ENCODE peak calls at places on chromosomes 11 and 22, in seven cellular contexts. T is mesenchymal stem cell, S is neuronal stem cell, M is H9, U is H1, N is mesendoderm, V is trophoblast cell. L is an unnamed sample.

GRCh38 chr11:85867751-85868150 is 12.6 kb downstream of the CCDC83 start:
- DNase-seq in T (peak; percentile 50), S (no peak), M (no peak), U (no peak), N (no peak), V (no peak), L (peak; percentile 57)

GRCh38 chr11:629237-629583 is 2.2 kb upstream of the SCT start:
- DNase-seq in T (no peak), S (no peak), M (no peak), U (no peak), N (peak; percentile 50), V (no peak), L (no peak)

GRCh38 chr11:100780470-100780869 is 93.4 kb downstream of the ARHGAP42 start:
- DNase-seq in T (no peak), S (no peak), M (no peak), U (no peak), N (no peak), V (no peak), L (no peak)

GRCh38 chr11:93942176-93942575 is 79.0 kb upstream of the HEPHL1 start:
- DNase-seq in T (no peak), S (no peak), M (no peak), U (no peak), N (no peak), V (no peak), L (no peak)

GRCh38 chr11:124839051-124839971 is 25.9 kb upstream of the ROBO3 start:
- DNase-seq in T (no peak), S (no peak), M (peak; percentile 55), U (no peak), N (peak; percentile 21), V (no peak), L (no peak)

GRCh38 chr11:2460540-2461252 is 15.9 kb downstream of the KCNQ1 start:
- DNase-seq in T (no peak), S (no peak), M (no peak), U (no peak), N (no peak), V (no peak), L (no peak)

GRCh38 chr22:33438273-33438672 is 380.1 kb upstream of the SYN3 start:
- DNase-seq in T (peak; percentile 45), S (no peak), M (no peak), U (no peak), N (no peak), V (no peak), L (peak; percentile 89)

GRCh38 chr11:124898711-124899110 is 1.0 kb upstream of the ROBO4 start:
- DNase-seq in T (no peak), S (no peak), M (peak; percentile 51), U (no peak), N (peak; percentile 51), V (no peak), L (no peak)

GRCh38 chr22:39528080-39528661 is 4.4 kb downstream of the RPS19BP1 start:
- DNase-seq in T (peak; percentile 43), S (no peak), M (no peak), U (no peak), N (peak; percentile 74), V (peak; percentile 98), L (no peak)

GRCh38 chr11:78295991-78296930 is 107.5 kb downstream of the USP35 start:
- DNase-seq in T (peak; percentile 45), S (no peak), M (no peak), U (no peak), N (no peak), V (peak; percentile 91), L (peak; percentile 13)

GRCh38 chr22:29740216-29740615 is 20.4 kb downstream of the CABP7 start:
- DNase-seq in T (no peak), S (no peak), M (no peak), U (no peak), N (no peak), V (no peak), L (no peak)

GRCh38 chr11:112016088-112016764 is 9.0 kb upstream of the DLAT start:
- DNase-seq in T (peak; percentile 30), S (no peak), M (no peak), U (no peak), N (no peak), V (no peak), L (peak; percentile 24)

GRCh38 chr11:104033134-104033533 is 3.3 kb upstream of the DDI1 start:
- DNase-seq in T (peak; percentile 84), S (no peak), M (no peak), U (no peak), N (no peak), V (no peak), L (peak; percentile 97)

GRCh38 chr22:43066844-43067385 is 22.3 kb downstream of the TTLL1 start:
- DNase-seq in T (peak; percentile 77), S (no peak), M (no peak), U (no peak), N (no peak), V (no peak), L (peak; percentile 58)

GRCh38 chr22:29149841-29150555 is 55.7 kb upstream of the EMID1 start:
- DNase-seq in T (no peak), S (no peak), M (peak; percentile 22), U (no peak), N (no peak), V (no peak), L (no peak)

GRCh38 chr11:4626207-4627105 is 10.8 kb upstream of the OR51D1 start:
- DNase-seq in T (peak; percentile 67), S (peak; percentile 85), M (peak; percentile 75), U (no peak), N (peak; percentile 81), V (peak; percentile 63), L (peak; percentile 79)

GRCh38 chr11:60363542-60364525 is 14.5 kb upstream of the MS4A7 start:
- DNase-seq in T (peak; percentile 68), S (peak; percentile 72), M (peak; percentile 62), U (no peak), N (peak; percentile 76), V (peak; percentile 69), L (peak; percentile 25)

GRCh38 chr11:118295199-118295598 is 9.3 kb upstream of the CD3E start:
- DNase-seq in T (no peak), S (no peak), M (peak; percentile 45), U (no peak), N (no peak), V (no peak), L (no peak)
- H2AK5ac ChIP-seq in T (no peak overlapping the region), S (no peak overlapping the region), M (no peak overlapping the region), U (no peak overlapping the region), N (no peak overlapping the region), V (no peak overlapping the region), L (no peak overlapping the region)

DNA sequence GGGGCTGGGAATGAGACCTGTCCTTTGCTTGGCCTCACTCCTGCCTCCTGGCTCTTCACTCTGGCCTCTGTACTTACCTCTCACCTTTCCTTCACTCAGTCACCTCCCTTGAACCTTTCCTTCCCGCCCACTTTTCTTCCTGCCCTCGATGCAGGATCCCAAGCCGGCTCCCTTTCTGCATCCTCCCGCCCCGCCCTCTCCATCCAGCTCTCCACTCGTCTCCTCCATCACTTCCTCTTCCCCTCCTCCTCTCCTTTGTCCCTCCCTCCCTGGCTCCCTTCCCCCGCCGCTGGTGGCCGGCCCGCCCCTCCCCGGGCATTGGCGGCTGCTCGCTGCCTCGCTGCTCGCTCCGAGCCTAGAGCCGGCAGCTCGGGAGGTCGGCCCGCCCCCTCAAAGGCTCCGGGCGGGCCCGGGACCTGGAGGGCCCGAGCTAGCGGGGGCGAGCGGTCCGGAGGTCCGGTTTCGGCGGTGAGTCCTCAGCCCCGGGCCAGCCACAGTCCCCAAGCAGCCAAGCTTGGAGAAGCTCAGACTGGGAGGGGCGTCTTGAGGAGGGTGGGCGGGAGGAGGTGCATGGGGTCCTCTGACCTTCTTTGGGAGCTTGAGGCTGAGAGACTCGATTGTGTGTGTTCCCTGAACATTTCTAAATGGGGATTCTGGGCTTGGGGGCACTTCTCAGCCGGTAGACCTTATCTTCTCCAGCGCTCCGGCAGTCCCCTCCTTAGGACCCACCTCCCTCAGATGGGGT is 13.8 kb downstream of the PHLDB1 start:
- DNase-seq in T (peak; percentile 94), S (no peak), M (peak; percentile 97), U (no peak), N (peak; percentile 94), V (peak; percentile 19), L (peak; percentile 86)
- H3K9ac ChIP-seq in T (peak overlapping the region; percentile 75), S (peak overlapping the region; percentile 91), M (peak overlapping the region; percentile 55), U (peak overlapping the region; percentile 71), N (peak overlapping the region; percentile 88), V (peak overlapping the region; percentile 84), L (peak overlapping the region; percentile 99)

GRCh38 chr11:127490896-127491295 is 490.3 kb upstream of the KIRREL3 start:
- DNase-seq in T (no peak), S (no peak), M (no peak), U (no peak), N (no peak), V (no peak), L (no peak)

DNA sequence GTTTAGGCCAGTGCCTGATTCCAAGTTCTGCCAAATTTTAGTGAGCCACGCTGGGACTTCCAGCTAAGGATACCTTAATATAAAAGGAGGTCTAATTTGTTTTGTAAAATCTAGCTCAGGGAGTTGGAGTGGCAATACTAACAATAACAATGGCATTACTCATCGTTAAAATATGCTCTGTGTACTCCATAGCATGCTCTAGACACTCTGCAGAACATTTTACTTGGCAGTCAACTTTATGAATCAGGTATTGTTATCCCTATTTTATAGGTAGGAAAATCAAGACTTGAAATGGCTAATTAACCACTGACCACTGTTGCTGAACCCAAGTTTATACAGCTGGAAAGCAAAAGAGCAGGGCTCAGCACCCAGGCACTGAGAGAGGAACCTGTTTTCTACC is 485.0 kb upstream of the KIRREL3 start:
- DNase-seq in T (peak; percentile 29), S (no peak), M (no peak), U (no peak), N (no peak), V (no peak), L (no peak)
- H2AK5ac ChIP-seq in T (no peak overlapping the region), S (no peak overlapping the region), M (no peak overlapping the region), U (no peak overlapping the region), N (no peak overlapping the region), V (no peak overlapping the region), L (no peak overlapping the region)

GRCh38 chr11:65915101-65915820 is 3.6 kb downstream of the C11orf68 start:
- DNase-seq in T (peak; percentile 51), S (no peak), M (no peak), U (no peak), N (no peak), V (no peak), L (no peak)
- H3K9ac ChIP-seq in T (peak overlapping the region; percentile 87), S (peak overlapping the region; percentile 39), M (no peak overlapping the region), U (no peak overlapping the region), N (no peak overlapping the region), V (no peak overlapping the region), L (peak overlapping the region; percentile 72)

DNA sequence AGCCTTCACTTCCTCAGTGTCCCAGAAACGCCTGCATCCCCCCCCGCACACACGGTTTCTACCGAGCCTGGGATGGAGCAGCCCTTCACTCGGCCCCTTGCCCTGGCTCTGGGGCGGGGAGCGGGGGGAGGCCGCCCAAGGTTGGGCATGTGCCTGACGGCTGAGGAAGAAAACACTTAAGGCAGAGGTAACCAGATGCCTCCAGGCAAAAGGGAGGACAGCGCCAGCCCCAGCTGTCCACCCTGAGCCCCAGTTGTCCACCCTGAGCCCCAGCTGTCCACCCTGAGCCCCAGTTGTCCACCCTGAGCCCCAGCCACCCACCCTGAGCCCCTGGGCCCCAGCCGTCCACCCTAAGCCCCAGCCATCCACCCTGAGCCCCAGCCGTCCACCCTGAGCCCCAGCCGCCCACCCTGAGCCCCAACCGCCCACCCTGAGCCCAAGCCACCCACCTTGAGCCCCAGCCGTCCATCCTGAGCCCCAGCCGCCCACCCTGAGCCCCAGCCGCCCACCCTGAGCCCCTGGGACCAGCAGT is 3.8 kb upstream of the TTLL8 start:
- DNase-seq in T (no peak), S (no peak), M (no peak), U (no peak), N (no peak), V (no peak), L (no peak)
- H2AK5ac ChIP-seq in T (no peak overlapping the region), S (peak overlapping the region; percentile 19), M (no peak overlapping the region), U (no peak overlapping the region), N (no peak overlapping the region), V (no peak overlapping the region), L (no peak overlapping the region)

L was measured in IMR-90.